ENCODE peak calls at places on chromosomes 16 and 17, in eight cellular contexts. D is gastroesophageal sphincter; P is lower lobe of right lung; G is activated naive CD8-positive, alpha-beta T cell treated with anti-CD3 and anti-CD28 coated beads, Interleukin-2, amount 10 ng/mL, durations not matched to agents 7 days and 5 days; J is SK-N-SH treated with all-trans-retinoic acid at 6 μM for 48 hours; N is left cardiac atrium; L is Panc1; A is upper lobe of left lung. M is an unnamed sample.

GRCh38 chr16:50035468-50035992 is 10.5 kb downstream of the CNEP1R1 start:
- ATAC-seq in D (no peak), P (no peak), G (no peak), J (no peak), N (no peak), L (no peak), A (no peak), M (no peak)

GRCh38 chr17:49637050-49637449 is 40.8 kb downstream of the SPOP start:
- ATAC-seq in D (no peak), P (peak), G (no peak), J (peak), N (no peak), L (no peak), A (no peak), M (no peak)

GRCh38 chr16:84652565-84652964 is 4.3 kb downstream of the KLHL36 start:
- ATAC-seq in D (no peak), P (no peak), G (peak), J (no peak), N (no peak), L (no peak), A (no peak), M (no peak)

GRCh38 chr16:74279805-74280204 is 16.8 kb upstream of the PSMD7 start:
- ATAC-seq in D (no peak), P (no peak), G (no peak), J (no peak), N (no peak), L (no peak), A (no peak), M (no peak)

GRCh38 chr16:67758966-67759365 is 39.9 kb upstream of the GFOD2 start:
- ATAC-seq in D (no peak), P (no peak), G (no peak), J (no peak), N (no peak), L (no peak), A (no peak), M (no peak)

GRCh38 chr17:75737133-75737962 is 16.1 kb downstream of the ITGB4 start:
- ATAC-seq in D (peak), P (no peak), G (no peak), J (no peak), N (no peak), L (peak), A (peak), M (no peak)

GRCh38 chr17:6677158-6677831 is 25.7 kb downstream of the C17orf100 start:
- ATAC-seq in D (no peak), P (no peak), G (peak), J (peak), N (no peak), L (no peak), A (peak), M (no peak)

GRCh38 chr17:41307647-41308046 is 1.5 kb downstream of the KRTAP16-1 start:
- ATAC-seq in D (no peak), P (peak), G (no peak), J (no peak), N (no peak), L (no peak), A (peak), M (no peak)

GRCh38 chr17:49505854-49506253 is 10.8 kb downstream of the NGFR start:
- ATAC-seq in D (no peak), P (no peak), G (no peak), J (no peak), N (peak), L (no peak), A (no peak), M (no peak)

GRCh38 chr17:80345321-80345720 is 69.6 kb upstream of the ENDOV start:
- ATAC-seq in D (no peak), P (no peak), G (no peak), J (no peak), N (no peak), L (no peak), A (no peak), M (no peak)

GRCh38 chr16:86978445-86979030 is 338.7 kb downstream of the C16orf95 start:
- ATAC-seq in D (no peak), P (no peak), G (no peak), J (no peak), N (no peak), L (no peak), A (no peak), M (no peak)

GRCh38 chr16:80924372-80924978 is 82.2 kb downstream of the CMC2 start:
- ATAC-seq in D (no peak), P (peak), G (peak), J (peak), N (peak), L (peak), A (no peak), M (peak)

GRCh38 chr16:63697736-63698135 is 1424.1 kb downstream of the CDH11 start:
- ATAC-seq in D (no peak), P (no peak), G (no peak), J (no peak), N (no peak), L (no peak), A (no peak), M (no peak)

GRCh38 chr17:46772013-46772878 is 46.2 kb downstream of the WNT3 start:
- ATAC-seq in D (no peak), P (peak), G (no peak), J (no peak), N (no peak), L (peak), A (no peak), M (peak)

GRCh38 chr17:40833882-40834281 is 11.5 kb upstream of the KRT10 start:
- ATAC-seq in D (no peak), P (no peak), G (no peak), J (no peak), N (no peak), L (no peak), A (no peak), M (no peak)

GRCh38 chr17:17511971-17512858 is 16.0 kb upstream of the RASD1 start:
- ATAC-seq in D (peak), P (no peak), G (no peak), J (peak), N (no peak), L (peak), A (no peak), M (no peak)

GRCh38 chr17:6592193-6592592 is 35.8 kb upstream of the PITPNM3 start:
- ATAC-seq in D (no peak), P (peak), G (no peak), J (peak), N (no peak), L (no peak), A (peak), M (no peak)

GRCh38 chr17:19292377-19292711 is 55.2 kb downstream of the EPN2 start:
- ATAC-seq in D (no peak), P (no peak), G (no peak), J (no peak), N (no peak), L (no peak), A (no peak), M (no peak)

GRCh38 chr17:48134912-48135480 is 27.4 kb downstream of the SNX11 start:
- ATAC-seq in D (no peak), P (no peak), G (peak), J (no peak), N (no peak), L (no peak), A (no peak), M (no peak)

GRCh38 chr17:48290378-48290777 is 139.6 kb downstream of the SKAP1 start:
- ATAC-seq in D (no peak), P (no peak), G (no peak), J (no peak), N (no peak), L (peak), A (no peak), M (no peak)

GRCh38 chr16:11876306-11876705 is 25.0 kb upstream of the RSL1D1 start:
- ATAC-seq in D (no peak), P (no peak), G (no peak), J (no peak), N (peak), L (no peak), A (no peak), M (no peak)

GRCh38 chr16:275786-276232 is at the start of gene RGS11:
- ATAC-seq in D (peak), P (peak), G (no peak), J (peak), N (peak), L (peak), A (no peak), M (no peak)

GRCh38 chr16:2180461-2180860 is 15.9 kb downstream of the CASKIN1 start:
- ATAC-seq in D (no peak), P (no peak), G (no peak), J (no peak), N (no peak), L (no peak), A (no peak), M (no peak)

GRCh38 chr17:67105213-67105612 is 60.9 kb downstream of the CACNG1 start:
- ATAC-seq in D (no peak), P (peak), G (no peak), J (peak), N (peak), L (no peak), A (no peak), M (peak)

GRCh38 chr17:82545071-82545462 is 25.5 kb downstream of the FOXK2 start:
- ATAC-seq in D (peak), P (peak), G (no peak), J (no peak), N (peak), L (no peak), A (no peak), M (no peak)

GRCh38 chr16:70364399-70364798 is 17.7 kb downstream of the DDX19A start:
- ATAC-seq in D (no peak), P (no peak), G (no peak), J (no peak), N (no peak), L (no peak), A (no peak), M (peak)

GRCh38 chr17:9676742-9677387 is 31.5 kb downstream of the USP43 start:
- ATAC-seq in D (no peak), P (no peak), G (no peak), J (no peak), N (no peak), L (peak), A (peak), M (peak)

GRCh38 chr17:21388944-21389343 is 12.8 kb downstream of the KCNJ12 start:
- ATAC-seq in D (no peak), P (no peak), G (no peak), J (no peak), N (no peak), L (no peak), A (no peak), M (no peak)

GRCh38 chr17:41301916-41302901 is at the start of gene KRTAP29-1:
- ATAC-seq in D (no peak), P (no peak), G (no peak), J (no peak), N (peak), L (no peak), A (no peak), M (no peak)

GRCh38 chr17:77322534-77323412 is 182.0 kb downstream of the SEC14L1 start:
- ATAC-seq in D (peak), P (peak), G (no peak), J (peak), N (peak), L (peak), A (peak), M (no peak)

GRCh38 chr16:4016648-4017047 is 99.6 kb downstream of the ADCY9 start:
- ATAC-seq in D (no peak), P (no peak), G (no peak), J (no peak), N (no peak), L (no peak), A (no peak), M (no peak)

GRCh38 chr17:61307905-61308886 is 91.4 kb upstream of the TBX2 start:
- ATAC-seq in D (peak), P (peak), G (no peak), J (peak), N (peak), L (no peak), A (peak), M (no peak)

GRCh38 chr16:29852654-29853053 is 10.4 kb downstream of the CDIPT start:
- ATAC-seq in D (peak), P (peak), G (no peak), J (no peak), N (peak), L (no peak), A (no peak), M (no peak)

GRCh38 chr16:50781518-50781917 is 39.6 kb downstream of the CYLD start:
- ATAC-seq in D (no peak), P (no peak), G (no peak), J (no peak), N (no peak), L (no peak), A (no peak), M (peak)

GRCh38 chr17:59485018-59485417 is 80.4 kb upstream of the DHX40 start:
- ATAC-seq in D (no peak), P (no peak), G (no peak), J (no peak), N (no peak), L (no peak), A (no peak), M (no peak)

GRCh38 chr17:5800646-5801045 is 216.3 kb upstream of the NLRP1 start:
- ATAC-seq in D (no peak), P (no peak), G (no peak), J (no peak), N (no peak), L (no peak), A (no peak), M (no peak)

GRCh38 chr17:8448310-8448709 is 12.6 kb downstream of the NDEL1 start:
- ATAC-seq in D (no peak), P (no peak), G (no peak), J (no peak), N (no peak), L (no peak), A (no peak), M (no peak)

GRCh38 chr16:58345574-58346354 is 46.5 kb upstream of the GINS3 start:
- ATAC-seq in D (no peak), P (no peak), G (no peak), J (peak), N (no peak), L (peak), A (no peak), M (no peak)

M was measured in activated T-helper 17 cell treated with anti-CD3 and anti-CD28 coated beads, Interleukin-2, amount 50 U/mL, for 72 hours.